ENCODE peak calls at places on chromosomes 3 and 15, in six cellular contexts. One of them, this sample, is unnamed.
A peak's percentile ranks its signal among the peaks of the same experiment; 100 is the strongest.

GRCh38 chr3:137171834-137172603 is 214.2 kb downstream of the IL20RB start:
- ATAC-seq in upper lobe of left lung: no peak
- ATAC-seq in GM12878: peak; percentile 90
- ATAC-seq in HepG2: no peak
- ATAC-seq in HCT116: no peak
- ATAC-seq in K562: no peak
- ATAC-seq in this sample: no peak

GRCh38 chr15:101499863-101500713 is 10.6 kb upstream of the PCSK6 start:
- ATAC-seq in HCT116: no peak
- ATAC-seq in GM12878: peak; percentile 63
- ATAC-seq in K562: no peak
- ATAC-seq in upper lobe of left lung: no peak
- ATAC-seq in HepG2: no peak
- ATAC-seq in this sample: peak; percentile 32

GRCh38 chr3:45051685-45052084 is 25.6 kb downstream of the CLEC3B start:
- ATAC-seq in HCT116: no peak
- ATAC-seq in upper lobe of left lung: peak; percentile 56
- ATAC-seq in K562: peak; percentile 59
- ATAC-seq in GM12878: no peak
- ATAC-seq in HepG2: no peak
- ATAC-seq in this sample: no peak

GRCh38 chr3:106184540-106185457 is 316.0 kb upstream of the CBLB start:
- ATAC-seq in HepG2: no peak
- ATAC-seq in GM12878: peak; percentile 88
- ATAC-seq in HCT116: no peak
- ATAC-seq in upper lobe of left lung: no peak
- ATAC-seq in K562: no peak
- ATAC-seq in this sample: no peak

GRCh38 chr15:63331456-63331855 is 50.2 kb downstream of the CA12 start:
- ATAC-seq in K562: peak; percentile 56
- ATAC-seq in HCT116: peak; percentile 55
- ATAC-seq in HepG2: no peak
- ATAC-seq in upper lobe of left lung: no peak
- ATAC-seq in GM12878: no peak
- ATAC-seq in this sample: no peak

GRCh38 chr3:108391917-108392585 is 95.7 kb downstream of the HHLA2 start:
- ATAC-seq in upper lobe of left lung: no peak
- ATAC-seq in HCT116: no peak
- ATAC-seq in HepG2: no peak
- ATAC-seq in K562: no peak
- ATAC-seq in GM12878: no peak
- ATAC-seq in this sample: no peak

GRCh38 chr3:45572755-45573154 is 21.8 kb upstream of the LIMD1 start:
- ATAC-seq in K562: no peak
- ATAC-seq in HepG2: no peak
- ATAC-seq in upper lobe of left lung: no peak
- ATAC-seq in GM12878: no peak
- ATAC-seq in HCT116: no peak
- ATAC-seq in this sample: no peak

GRCh38 chr15:61003683-61004299 is 225.3 kb downstream of the RORA start:
- ATAC-seq in K562: no peak
- ATAC-seq in upper lobe of left lung: no peak
- ATAC-seq in HCT116: no peak
- ATAC-seq in HepG2: no peak
- ATAC-seq in GM12878: no peak
- ATAC-seq in this sample: no peak

GRCh38 chr15:90487186-90487585 is 42.5 kb upstream of the CRTC3 start:
- ATAC-seq in GM12878: no peak
- ATAC-seq in upper lobe of left lung: no peak
- ATAC-seq in HepG2: no peak
- ATAC-seq in HCT116: no peak
- ATAC-seq in K562: no peak
- ATAC-seq in this sample: no peak

GRCh38 chr3:136862611-136862951 is 573 bp downstream of the NCK1 start:
- ATAC-seq in HepG2: peak; percentile 55
- ATAC-seq in upper lobe of left lung: peak; percentile 76
- ATAC-seq in GM12878: peak; percentile 54
- ATAC-seq in K562: peak; percentile 67
- ATAC-seq in HCT116: peak; percentile 48
- ATAC-seq in this sample: peak; percentile 35

GRCh38 chr3:182083112-182083511 is 371.4 kb downstream of the SOX2 start:
- ATAC-seq in HCT116: no peak
- ATAC-seq in K562: no peak
- ATAC-seq in HepG2: no peak
- ATAC-seq in upper lobe of left lung: no peak
- ATAC-seq in GM12878: no peak
- ATAC-seq in this sample: no peak

GRCh38 chr3:77370413-77370812 is 330.5 kb downstream of the ROBO2 start:
- ATAC-seq in GM12878: no peak
- ATAC-seq in HepG2: no peak
- ATAC-seq in upper lobe of left lung: no peak
- ATAC-seq in HCT116: no peak
- ATAC-seq in K562: no peak
- ATAC-seq in this sample: no peak

GRCh38 chr3:33007776-33008175 is 56.3 kb downstream of the CCR4 start:
- ATAC-seq in HepG2: no peak
- ATAC-seq in GM12878: no peak
- ATAC-seq in HCT116: no peak
- ATAC-seq in upper lobe of left lung: no peak
- ATAC-seq in K562: peak; percentile 23
- ATAC-seq in this sample: no peak

GRCh38 chr15:48928877-48929538 is 34.7 kb downstream of the SHC4 start:
- ATAC-seq in upper lobe of left lung: no peak
- ATAC-seq in GM12878: peak; percentile 36
- ATAC-seq in K562: no peak
- ATAC-seq in HCT116: no peak
- ATAC-seq in HepG2: no peak
- ATAC-seq in this sample: no peak

GRCh38 chr15:82531496-82532382 is 8.5 kb downstream of the RPS17 start:
- ATAC-seq in upper lobe of left lung: no peak
- ATAC-seq in K562: peak; percentile 40
- ATAC-seq in HepG2: no peak
- ATAC-seq in GM12878: peak; percentile 32
- ATAC-seq in HCT116: no peak
- ATAC-seq in this sample: no peak

GRCh38 chr3:24128195-24129005 is 183.3 kb downstream of the NR1D2 start:
- ATAC-seq in HepG2: no peak
- ATAC-seq in upper lobe of left lung: no peak
- ATAC-seq in GM12878: no peak
- ATAC-seq in K562: no peak
- ATAC-seq in HCT116: no peak
- ATAC-seq in this sample: peak; percentile 81

GRCh38 chr3:148203263-148204010 is 494.3 kb upstream of the AGTR1 start:
- ATAC-seq in K562: no peak
- ATAC-seq in HCT116: no peak
- ATAC-seq in HepG2: no peak
- ATAC-seq in GM12878: no peak
- ATAC-seq in upper lobe of left lung: no peak
- ATAC-seq in this sample: peak; percentile 34

DNA sequence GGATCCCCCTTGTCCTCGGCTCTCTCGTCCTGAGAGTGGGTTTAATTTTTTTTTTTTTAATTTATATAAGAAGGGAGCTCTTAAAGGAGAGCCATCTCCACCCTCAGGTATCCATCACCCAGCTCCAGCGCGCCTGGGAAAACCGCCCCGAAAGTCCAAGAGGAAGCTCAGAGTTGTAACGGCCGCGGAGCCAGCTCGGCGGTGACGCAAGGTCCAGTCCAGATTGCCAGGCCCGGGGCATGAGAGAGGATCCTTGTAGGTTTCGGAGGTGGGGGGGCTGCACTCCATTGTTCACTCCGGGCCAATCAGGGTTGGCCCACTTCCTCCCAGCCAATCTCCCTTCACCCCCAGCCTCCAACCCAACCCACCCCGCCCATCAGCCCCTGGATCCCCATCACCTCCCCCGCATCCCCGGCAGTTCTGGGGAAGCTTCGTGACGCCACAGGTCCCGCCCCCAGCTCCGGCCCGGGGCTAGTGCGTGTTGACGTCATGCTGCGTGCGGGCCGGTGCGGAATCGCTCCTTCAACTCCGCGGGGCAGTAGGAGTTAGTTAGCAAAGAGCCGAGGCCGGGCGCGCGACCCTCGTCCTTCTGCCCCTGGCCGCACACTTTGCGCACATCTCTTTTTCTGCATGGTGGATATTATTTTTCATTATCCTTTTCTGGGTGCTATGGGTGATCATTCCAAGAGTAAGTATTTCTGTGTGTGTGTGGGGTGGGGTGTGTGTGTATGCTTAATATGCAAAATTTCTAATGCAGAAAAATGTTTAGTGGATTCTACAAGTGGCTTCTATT is at the start of gene ISL2:
- ATAC-seq in HCT116: peak; percentile 92
- ATAC-seq in K562: peak; percentile 89
- ATAC-seq in upper lobe of left lung: no peak
- ATAC-seq in HepG2: peak; percentile 73
- ATAC-seq in GM12878: peak; percentile 30
- ATAC-seq in this sample: peak; percentile 96
- TF ChIP-seq POLR2A in HCT116: peak; percentile 93
- TF ChIP-seq POLR2A in K562: peak; percentile 83
- TF ChIP-seq POLR2A in upper lobe of left lung: no peak
- TF ChIP-seq POLR2A in HepG2: peak; percentile 86
- TF ChIP-seq POLR2A in GM12878: peak; percentile 88
- TF ChIP-seq POLR2A in this sample: no peak

DNA sequence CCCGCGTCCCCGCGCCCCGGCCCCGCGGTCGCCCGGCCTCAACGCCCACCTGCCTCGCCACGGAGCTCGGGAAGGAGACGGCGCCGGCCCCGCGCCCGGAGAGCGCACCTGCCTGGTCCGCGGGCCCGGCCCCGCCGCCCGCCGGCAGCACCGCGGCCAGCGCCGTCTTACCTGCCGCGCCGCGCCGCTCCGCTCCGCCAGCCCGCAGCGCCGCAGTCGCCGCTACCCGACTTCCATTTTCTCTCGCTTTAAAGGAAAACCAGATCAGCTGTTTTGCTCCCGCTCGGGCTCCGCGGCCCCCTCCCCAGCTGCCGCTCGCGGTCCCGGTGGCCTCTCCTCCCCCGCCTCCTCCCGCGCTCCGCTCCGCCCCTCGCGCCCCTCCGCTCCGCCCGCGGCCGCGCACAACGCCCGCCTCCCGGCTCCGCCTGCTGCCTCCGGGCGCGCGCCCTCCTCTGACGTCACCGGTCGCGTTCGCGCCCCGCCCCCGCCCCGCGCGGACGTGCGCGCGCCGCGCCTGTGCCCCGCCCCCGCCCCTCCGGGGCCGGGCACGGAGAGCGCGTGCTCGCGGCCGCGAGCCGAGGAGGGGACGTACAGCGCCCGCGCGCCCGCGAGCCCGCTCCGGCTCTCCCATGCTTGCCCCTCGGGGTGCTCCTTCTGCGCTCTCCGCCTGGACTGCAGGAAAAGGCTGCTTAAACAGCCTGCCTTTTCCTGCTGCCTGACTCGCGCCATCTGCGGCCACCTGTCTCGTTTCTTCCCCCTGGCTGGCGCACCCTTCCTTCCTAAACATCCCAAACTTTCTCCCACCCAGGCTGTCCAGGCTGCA is 159.8 kb upstream of the CHRNA7 start:
- ATAC-seq in GM12878: peak; percentile 89
- ATAC-seq in K562: peak; percentile 94
- ATAC-seq in HepG2: peak; percentile 90
- ATAC-seq in HCT116: peak; percentile 91
- ATAC-seq in upper lobe of left lung: peak; percentile 97
- ATAC-seq in this sample: peak; percentile 94
- H3K27ac ChIP-seq in GM12878: no peak within 1 kb of the TSS
- H3K27ac ChIP-seq in K562: peak within 1 kb of the TSS; percentile 36
- H3K27ac ChIP-seq in HepG2: no peak within 1 kb of the TSS
- H3K27ac ChIP-seq in HCT116: peak within 1 kb of the TSS; percentile 41
- H3K27ac ChIP-seq in upper lobe of left lung: peak within 1 kb of the TSS; percentile 64
- H3K27ac ChIP-seq in this sample: peak within 1 kb of the TSS; percentile 90

GRCh38 chr3:39154323-39155021 is 1.1 kb upstream of the CSRNP1 start:
- ATAC-seq in GM12878: no peak
- ATAC-seq in HCT116: peak; percentile 60
- ATAC-seq in HepG2: peak; percentile 56
- ATAC-seq in upper lobe of left lung: no peak
- ATAC-seq in K562: peak; percentile 75
- ATAC-seq in this sample: no peak
- TF ChIP-seq POLR2AphosphoS5 in GM12878: no peak
- TF ChIP-seq POLR2AphosphoS5 in HCT116: peak; percentile 81
- TF ChIP-seq POLR2AphosphoS5 in HepG2: peak; percentile 82
- TF ChIP-seq POLR2AphosphoS5 in upper lobe of left lung: peak; percentile 9
- TF ChIP-seq POLR2AphosphoS5 in K562: peak; percentile 29
- TF ChIP-seq POLR2AphosphoS5 in this sample: no peak

GRCh38 chr3:194103475-194103874 is 32.5 kb upstream of the HES1 start:
- ATAC-seq in HepG2: no peak
- ATAC-seq in upper lobe of left lung: no peak
- ATAC-seq in HCT116: no peak
- ATAC-seq in K562: no peak
- ATAC-seq in GM12878: peak; percentile 9
- ATAC-seq in this sample: no peak

GRCh38 chr3:194101592-194102432 is 34.1 kb upstream of the HES1 start:
- ATAC-seq in GM12878: peak; percentile 44
- ATAC-seq in HCT116: no peak
- ATAC-seq in upper lobe of left lung: no peak
- ATAC-seq in HepG2: peak; percentile 92
- ATAC-seq in K562: no peak
- ATAC-seq in this sample: no peak

GRCh38 chr3:194102436-194102835 is 33.5 kb upstream of the HES1 start:
- ATAC-seq in HepG2: no peak
- ATAC-seq in GM12878: peak; percentile 15
- ATAC-seq in upper lobe of left lung: no peak
- ATAC-seq in HCT116: no peak
- ATAC-seq in K562: no peak
- ATAC-seq in this sample: no peak

GRCh38 chr3:194105292-194105691 is 30.7 kb upstream of the HES1 start:
- ATAC-seq in HCT116: no peak
- ATAC-seq in HepG2: no peak
- ATAC-seq in K562: no peak
- ATAC-seq in GM12878: no peak
- ATAC-seq in upper lobe of left lung: no peak
- ATAC-seq in this sample: no peak

DNA sequence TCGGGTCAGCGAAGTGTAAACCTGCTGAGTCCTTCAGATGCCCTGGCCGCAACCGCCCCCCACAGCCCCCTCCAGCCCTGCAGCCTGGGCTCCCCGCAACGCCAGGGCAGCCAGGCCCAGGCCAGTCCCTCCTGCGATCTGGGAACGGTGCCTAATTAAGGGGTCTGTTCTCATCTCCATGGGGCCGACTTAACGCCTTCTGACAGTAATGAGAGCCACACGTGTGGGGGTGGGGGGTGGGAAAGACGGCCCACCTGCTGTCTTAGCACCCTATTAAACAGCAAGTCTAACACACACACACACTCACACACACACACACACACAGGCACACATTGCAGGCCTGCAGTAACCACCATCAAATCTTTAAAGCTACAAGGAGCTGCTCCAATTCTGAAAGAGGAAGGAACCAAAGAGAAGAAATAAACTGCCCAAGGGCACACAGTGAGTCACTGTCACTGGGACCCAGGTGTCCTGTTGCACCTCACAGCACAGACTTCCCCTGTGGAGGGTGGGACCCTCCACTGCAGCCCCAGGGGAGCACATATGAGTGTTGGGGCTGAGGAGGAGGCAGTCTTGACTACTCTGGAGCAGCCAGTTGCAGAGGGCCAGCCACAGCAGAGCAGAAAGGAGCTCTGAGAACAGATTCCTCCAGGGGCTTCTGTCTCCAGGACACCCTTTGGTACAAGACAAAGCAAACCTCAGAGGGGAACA is 31.8 kb upstream of the HES1 start:
- ATAC-seq in HepG2: no peak
- ATAC-seq in GM12878: peak; percentile 4
- ATAC-seq in K562: no peak
- ATAC-seq in HCT116: no peak
- ATAC-seq in upper lobe of left lung: no peak
- ATAC-seq in this sample: no peak
- TF ChIP-seq POLR2A in HepG2: no peak
- TF ChIP-seq POLR2A in GM12878: no peak
- TF ChIP-seq POLR2A in K562: no peak
- TF ChIP-seq POLR2A in HCT116: no peak
- TF ChIP-seq POLR2A in upper lobe of left lung: no peak
- TF ChIP-seq POLR2A in this sample: no peak

This sample was measured in gastroesophageal sphincter.